ENCODE peak calls at places on chromosomes 13 and 19, in nine cellular contexts. B, F, D, N, G, K, W, T and Y are unnamed samples.

GRCh38 chr13:24679686-24680085 is 522 bp upstream of the ATP12A start:
- DNase-seq in G (no peak), B (no peak), N (no peak), W (no peak), F (no peak), K (no peak), D (no peak), T (no peak), Y (no peak)

GRCh38 chr19:39997595-39998216 is 846 bp downstream of the ZNF546 start:
- DNase-seq in D (no peak), W (no peak), B (no peak), K (no peak), N (no peak), G (no peak), T (no peak), F (no peak), Y (no peak)

GRCh38 chr13:113862766-113863510 is 938 bp downstream of the GAS6 start:
- DNase-seq in D (no peak), W (no peak), G (no peak), B (no peak), T (peak; percentile 77), K (peak; percentile 55), N (peak; percentile 56), F (peak; percentile 15), Y (no peak)

GRCh38 chr13:63206431-63206830 is 1790.8 kb upstream of the PCDH20 start:
- DNase-seq in D (no peak), F (no peak), N (no peak), K (no peak), B (no peak), W (no peak), T (no peak), G (no peak), Y (no peak)

GRCh38 chr19:28213476-28214082 is 999.4 kb downstream of the UQCRFS1 start:
- DNase-seq in D (no peak), W (no peak), B (no peak), G (no peak), T (no peak), F (no peak), K (no peak), N (no peak), Y (no peak)

GRCh38 chr13:49627831-49628652 is at the start of gene ARL11:
- DNase-seq in K (peak; percentile 81), B (no peak), T (peak; percentile 56), F (peak; percentile 81), W (peak; percentile 16), D (peak; percentile 6), N (peak; percentile 55), G (peak; percentile 32), Y (peak; percentile 93)

GRCh38 chr19:39498262-39499081 is at the start of gene DLL3:
- DNase-seq in K (peak; percentile 52), B (no peak), T (no peak), W (no peak), G (no peak), D (no peak), F (no peak), N (no peak), Y (no peak)

GRCh38 chr13:67736646-67737420 is 506.7 kb upstream of the PCDH9 start:
- DNase-seq in B (no peak), N (no peak), D (no peak), F (no peak), K (peak; percentile 28), W (no peak), G (no peak), T (no peak), Y (no peak)

GRCh38 chr19:14315433-14315832 is 65.8 kb upstream of the ADGRE5 start:
- DNase-seq in G (no peak), D (no peak), W (no peak), K (no peak), N (no peak), F (no peak), B (no peak), T (no peak), Y (no peak)